ENCODE peak calls at places on chromosomes 4 and X, in four cellular contexts. Y is MCF 10A, Q is HFFc6, B is upper lobe of left lung. A is an unnamed sample.

GRCh38 chr4:12881945-12882589 is 602.1 kb downstream of the RAB28 start:
- DNase-seq in Y (no peak), Q (no peak), B (no peak), A (no peak)

GRCh38 chr4:36215627-36216026 is 28.7 kb downstream of the ARAP2 start:
- DNase-seq in Y (no peak), Q (no peak), B (peak; percentile 25), A (no peak)

GRCh38 chr4:124936427-124936826 is 223.9 kb upstream of the ANKRD50 start:
- DNase-seq in Y (no peak), Q (no peak), B (no peak), A (no peak)

GRCh38 chrX:134948333-134949241 is 42.2 kb upstream of the SMIM10 start:
- DNase-seq in Y (peak; percentile 19), Q (peak; percentile 68), B (no peak), A (no peak)

GRCh38 chrX:7574325-7574724 is 268.6 kb upstream of the VCX start:
- DNase-seq in Y (peak; percentile 68), Q (no peak), B (no peak), A (no peak)

GRCh38 chrX:106903291-106903820 is at the start of gene RIPPLY1:
- DNase-seq in Y (no peak), Q (no peak), B (no peak), A (no peak)

GRCh38 chr4:16205298-16206164 is 20.7 kb downstream of the TAPT1 start:
- DNase-seq in Y (peak; percentile 37), Q (peak; percentile 32), B (no peak), A (peak; percentile 28)

GRCh38 chr4:7186081-7186480 is 6.3 kb upstream of the SORCS2 start:
- DNase-seq in Y (peak; percentile 27), Q (no peak), B (no peak), A (no peak)

GRCh38 chr4:74675673-74676279 is 118.5 kb downstream of the BTC start:
- DNase-seq in Y (peak; percentile 80), Q (peak; percentile 65), B (no peak), A (no peak)

GRCh38 chr4:33626242-33626641 is 2618.1 kb downstream of the ARAP2 start:
- DNase-seq in Y (no peak), Q (no peak), B (no peak), A (no peak)

GRCh38 chr4:33628296-33628695 is 2616.0 kb downstream of the ARAP2 start:
- DNase-seq in Y (no peak), Q (no peak), B (no peak), A (no peak)

GRCh38 chr4:33625762-33626161 is 2618.6 kb downstream of the ARAP2 start:
- DNase-seq in Y (peak; percentile 18), Q (no peak), B (no peak), A (no peak)
- TF ChIP-seq CTCF in Y (no peak), Q (no peak), B (no peak), A (no peak)

DNA sequence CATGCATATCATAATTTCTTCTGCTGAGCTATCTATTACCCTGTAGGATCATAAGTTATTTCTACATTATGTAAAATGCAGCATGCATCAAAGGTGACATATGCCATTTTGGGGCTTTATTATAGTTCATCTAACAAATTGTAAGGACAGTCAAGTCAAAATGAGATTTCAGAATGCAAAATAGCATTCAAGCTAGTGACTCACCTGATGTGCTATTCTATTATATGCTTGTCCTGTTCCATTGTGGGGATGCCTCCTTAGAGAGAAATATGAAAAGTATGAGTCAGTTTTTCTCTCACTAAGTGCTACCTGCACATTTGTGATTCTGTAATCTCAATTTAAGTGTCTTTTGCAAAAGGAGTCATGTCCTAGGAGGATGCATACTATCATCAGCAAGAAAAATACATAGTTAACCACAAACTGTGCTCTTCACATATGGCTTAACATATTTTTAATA is 647.0 kb upstream of the PCDH10 start:
- DNase-seq in Y (peak; percentile 6), Q (no peak), B (no peak), A (no peak)
- TF ChIP-seq CTCF in Y (no peak), Q (no peak), B (no peak), A (no peak)

GRCh38 chr4:5124876-5125275 is 73.6 kb downstream of the STK32B start:
- DNase-seq in Y (no peak), Q (no peak), B (no peak), A (no peak)

GRCh38 chr4:5122114-5122513 is 70.8 kb downstream of the STK32B start:
- DNase-seq in Y (no peak), Q (no peak), B (no peak), A (no peak)

GRCh38 chr4:5118091-5118786 is 67.0 kb downstream of the STK32B start:
- DNase-seq in Y (no peak), Q (no peak), B (no peak), A (no peak)

GRCh38 chr4:5120468-5120867 is 69.2 kb downstream of the STK32B start:
- DNase-seq in Y (no peak), Q (no peak), B (no peak), A (no peak)

GRCh38 chr4:5120067-5120466 is 68.8 kb downstream of the STK32B start:
- DNase-seq in Y (no peak), Q (no peak), B (no peak), A (no peak)
- TF ChIP-seq CTCF in Y (no peak), Q (no peak), B (no peak), A (no peak)

GRCh38 chr4:173747537-173748257 is 217.7 kb upstream of the HAND2 start:
- DNase-seq in Y (no peak), Q (no peak), B (no peak), A (no peak)

GRCh38 chr4:173748353-173748752 is 218.3 kb upstream of the HAND2 start:
- DNase-seq in Y (no peak), Q (no peak), B (no peak), A (no peak)

GRCh38 chr4:173753408-173753807 is 223.4 kb upstream of the HAND2 start:
- DNase-seq in Y (no peak), Q (no peak), B (no peak), A (no peak)

GRCh38 chr4:173758132-173758531 is 228.1 kb upstream of the HAND2 start:
- DNase-seq in Y (no peak), Q (no peak), B (no peak), A (no peak)

DNA sequence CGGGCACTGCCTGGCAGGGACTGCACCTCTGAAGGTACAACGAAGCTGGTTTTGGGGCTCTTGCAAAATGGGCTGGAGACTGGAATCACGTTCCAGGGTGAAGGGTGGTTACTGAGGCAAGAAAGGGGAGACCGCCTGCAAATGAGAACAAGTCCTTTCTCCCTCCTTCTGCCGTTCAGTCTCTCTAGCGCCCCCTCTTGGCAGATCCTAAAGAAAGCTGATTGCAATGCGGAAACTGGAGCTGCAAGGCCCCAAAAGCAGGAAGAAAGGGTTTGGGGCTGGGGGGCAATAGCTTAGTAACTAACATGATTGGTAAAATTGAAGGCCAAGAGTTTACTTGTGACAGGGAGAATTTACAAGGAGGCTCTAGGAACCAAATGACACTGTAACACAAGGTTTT is 222.6 kb upstream of the HAND2 start:
- DNase-seq in Y (peak; percentile 65), Q (no peak), B (no peak), A (no peak)
- TF ChIP-seq CTCF in Y (peak; percentile 50), Q (peak; percentile 56), B (no peak), A (no peak)

GRCh38 chrX:1476682-1477081 is 24.0 kb upstream of the ASMTL start:
- DNase-seq in Y (no peak), Q (no peak), B (no peak), A (no peak)

GRCh38 chrX:1481636-1482529 is 29.2 kb upstream of the ASMTL start:
- DNase-seq in Y (peak; percentile 70), Q (peak; percentile 56), B (no peak), A (peak; percentile 63)

GRCh38 chrX:1477229-1477628 is 24.5 kb upstream of the ASMTL start:
- DNase-seq in Y (no peak), Q (no peak), B (no peak), A (no peak)

GRCh38 chrX:1477801-1478458 is 25.2 kb upstream of the ASMTL start:
- DNase-seq in Y (no peak), Q (no peak), B (no peak), A (peak; percentile 14)

GRCh38 chrX:1480082-1480785 is 27.5 kb upstream of the ASMTL start:
- DNase-seq in Y (no peak), Q (no peak), B (no peak), A (peak; percentile 18)
- TF ChIP-seq CTCF in Y (no peak), Q (no peak), B (no peak), A (no peak)

DNA sequence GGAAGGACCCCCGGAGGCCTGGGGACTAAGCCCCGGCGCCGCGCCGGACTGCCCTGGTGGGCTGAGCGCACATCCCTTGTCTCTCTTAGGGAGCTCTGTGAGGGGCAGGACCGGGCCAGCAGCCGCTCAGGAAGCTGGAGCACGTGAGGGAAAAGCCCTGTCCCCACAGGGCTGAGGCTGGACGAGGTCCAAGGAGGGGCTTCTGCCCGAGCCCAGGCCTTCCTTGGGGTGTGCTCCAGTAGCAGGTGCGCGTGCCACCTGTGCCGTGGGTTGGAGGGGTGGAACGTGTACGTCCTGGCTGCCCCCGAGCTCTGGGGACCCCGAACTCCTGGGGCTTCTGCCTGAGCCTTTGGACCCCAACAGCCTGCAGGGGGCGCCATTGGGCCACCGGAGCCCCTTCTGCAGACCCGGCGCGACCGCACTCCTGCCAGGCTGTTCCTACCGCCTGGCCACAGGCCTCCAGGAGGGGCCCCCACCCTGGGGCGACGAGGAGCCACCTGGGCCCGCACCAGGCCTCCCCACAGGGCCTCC is 27.2 kb downstream of the TACC3 start:
- DNase-seq in Y (peak; percentile 74), Q (peak; percentile 66), B (peak; percentile 91), A (peak; percentile 74)
- TF ChIP-seq CTCF in Y (peak; percentile 91), Q (peak; percentile 96), B (peak; percentile 85), A (peak; percentile 15)

DNA sequence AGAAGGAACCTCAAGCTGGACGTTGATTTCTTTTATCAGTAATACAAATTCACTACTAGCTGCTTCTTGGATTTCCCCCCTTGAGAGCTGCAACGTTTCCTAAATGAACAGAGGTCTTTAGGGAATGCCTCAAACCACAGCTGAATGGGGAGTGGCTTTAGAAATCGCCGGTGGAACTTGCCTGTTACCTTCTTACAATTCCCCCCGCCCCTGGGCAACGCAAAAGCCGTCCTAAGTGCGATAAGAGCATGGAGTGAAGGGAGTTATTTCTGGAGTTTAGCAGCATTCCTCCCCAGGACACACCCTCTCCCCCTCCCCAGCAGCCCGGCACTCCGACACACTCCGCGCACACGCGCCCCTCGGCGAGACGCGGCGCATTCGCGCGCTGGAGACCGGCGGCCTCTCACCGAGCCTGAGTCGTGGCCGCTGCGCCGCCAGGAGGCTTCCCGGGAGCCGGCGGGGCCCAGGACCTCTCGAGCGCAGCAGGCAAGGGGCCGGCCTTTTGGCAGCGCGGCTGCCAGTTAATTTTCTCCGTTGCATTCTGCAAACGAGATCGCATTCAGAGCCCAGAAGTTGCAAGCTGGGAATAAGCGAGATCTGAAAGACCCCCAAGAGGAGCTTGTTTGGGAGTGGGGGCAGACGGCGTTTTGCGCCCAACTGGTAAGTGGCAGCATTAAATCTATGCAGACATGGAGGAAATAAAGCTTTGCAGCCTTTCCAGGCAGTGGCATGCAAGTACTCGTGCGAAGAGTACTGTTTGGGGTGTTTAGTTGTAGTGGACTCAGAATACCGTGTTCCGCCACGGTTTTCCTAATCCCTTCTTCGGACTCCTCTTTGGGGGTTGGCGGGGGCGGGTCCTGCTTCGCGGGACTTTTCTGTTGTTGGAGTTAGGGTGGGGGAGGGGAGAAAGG is 134.6 kb downstream of the PALLD start:
- DNase-seq in Y (peak; percentile 69), Q (no peak), B (peak; percentile 92), A (no peak)
- TF ChIP-seq CTCF in Y (peak; percentile 26), Q (peak; percentile 66), B (peak; percentile 35), A (no peak)

A was measured in activated B cell treated with CpG ODN at 0.5 μM for 24 hours.